ENCODE peak calls at places on chromosomes 1 and 21, in seven cellular contexts. P, Z, F, A, K, O and D are unnamed samples.

GRCh38 chr1:20792177-20792576 is 5.1 kb upstream of the HP1BP3 start:
- DNase-seq in P (no peak), Z (no peak), F (no peak), A (no peak), K (peak), O (no peak), D (no peak)

GRCh38 chr1:8880068-8880676 is 1.7 kb upstream of the ENO1 start:
- DNase-seq in P (no peak), Z (peak), F (peak), A (peak), K (peak), O (peak), D (no peak)

GRCh38 chr21:32256873-32257620 is 21.8 kb downstream of the MIS18A start:
- DNase-seq in P (no peak), Z (no peak), F (no peak), A (peak), K (peak), O (no peak), D (peak)

GRCh38 chr1:66725885-66726665 is 26.2 kb upstream of the DYNLT5 start:
- DNase-seq in P (no peak), Z (peak), F (no peak), A (no peak), K (peak), O (peak), D (peak)

GRCh38 chr1:110612060-110612745 is 6.0 kb upstream of the KCNA2 start:
- DNase-seq in P (no peak), Z (no peak), F (no peak), A (no peak), K (no peak), O (no peak), D (no peak)

GRCh38 chr21:14754682-14755081 is 208.6 kb upstream of the SAMSN1 start:
- DNase-seq in P (no peak), Z (no peak), F (no peak), A (no peak), K (no peak), O (no peak), D (no peak)

GRCh38 chr21:16633851-16634521 is 878.9 kb upstream of the CXADR start:
- DNase-seq in P (no peak), Z (no peak), F (no peak), A (no peak), K (no peak), O (no peak), D (no peak)

GRCh38 chr1:18344755-18345154 is 136.0 kb upstream of the KLHDC7A start:
- DNase-seq in P (no peak), Z (no peak), F (no peak), A (no peak), K (no peak), O (no peak), D (peak)

GRCh38 chr1:16984717-16985116 is 4.3 kb upstream of the MFAP2 start:
- DNase-seq in P (no peak), Z (no peak), F (no peak), A (peak), K (peak), O (no peak), D (no peak)

GRCh38 chr1:26772687-26773086 is 15.1 kb upstream of the PIGV start:
- DNase-seq in P (no peak), Z (no peak), F (no peak), A (no peak), K (peak), O (no peak), D (no peak)

GRCh38 chr1:162357681-162358266 is 18.9 kb downstream of the SPATA46 start:
- DNase-seq in P (no peak), Z (no peak), F (no peak), A (no peak), K (no peak), O (peak), D (peak)

GRCh38 chr1:20423169-20423795 is 62.7 kb downstream of the CAMK2N1 start:
- DNase-seq in P (no peak), Z (no peak), F (no peak), A (no peak), K (no peak), O (no peak), D (no peak)

GRCh38 chr1:179229214-179230140 is at the start of gene ABL2:
- DNase-seq in P (peak), Z (peak), F (peak), A (peak), K (no peak), O (peak), D (peak)

GRCh38 chr1:6961905-6962304 is 176.7 kb downstream of the CAMTA1 start:
- DNase-seq in P (no peak), Z (no peak), F (no peak), A (no peak), K (no peak), O (no peak), D (no peak)

GRCh38 chr1:60427194-60427593 is 353.6 kb upstream of the C1orf87 start:
- DNase-seq in P (no peak), Z (no peak), F (no peak), A (no peak), K (no peak), O (no peak), D (no peak)

GRCh38 chr1:54347955-54348699 is 58.1 kb downstream of the SSBP3 start:
- DNase-seq in P (no peak), Z (no peak), F (peak), A (no peak), K (no peak), O (no peak), D (no peak)

GRCh38 chr1:115302390-115302961 is 35.6 kb downstream of the NGF start:
- DNase-seq in P (no peak), Z (no peak), F (no peak), A (no peak), K (peak), O (no peak), D (no peak)

GRCh38 chr1:18012686-18013085 is 94.9 kb upstream of the IGSF21 start:
- DNase-seq in P (no peak), Z (no peak), F (no peak), A (no peak), K (no peak), O (no peak), D (no peak)

GRCh38 chr1:117886101-117886795 is 43.2 kb downstream of the GDAP2 start:
- DNase-seq in P (no peak), Z (no peak), F (no peak), A (no peak), K (no peak), O (no peak), D (no peak)

GRCh38 chr1:12511128-12511484 is 106.9 kb downstream of the DHRS3 start:
- DNase-seq in P (no peak), Z (no peak), F (no peak), A (no peak), K (no peak), O (no peak), D (no peak)

GRCh38 chr1:54575161-54575560 is 27.1 kb downstream of the ACOT11 start:
- DNase-seq in P (no peak), Z (no peak), F (no peak), A (no peak), K (no peak), O (no peak), D (no peak)

GRCh38 chr1:76084029-76084627 is 9.6 kb downstream of the ST6GALNAC3 start:
- DNase-seq in P (no peak), Z (no peak), F (no peak), A (no peak), K (no peak), O (no peak), D (no peak)

GRCh38 chr1:39892611-39893595 is 8.8 kb downstream of the MYCL start:
- DNase-seq in P (no peak), Z (no peak), F (no peak), A (no peak), K (peak), O (no peak), D (peak)

GRCh38 chr1:153538315-153538821 is 2.4 kb downstream of the S100A5 start:
- DNase-seq in P (no peak), Z (no peak), F (no peak), A (no peak), K (no peak), O (no peak), D (no peak)

GRCh38 chr1:47194314-47194713 is 4.5 kb upstream of the PDZK1IP1 start:
- DNase-seq in P (no peak), Z (no peak), F (no peak), A (no peak), K (no peak), O (no peak), D (no peak)

GRCh38 chr1:215631489-215631888 is 64.4 kb downstream of the KCTD3 start:
- DNase-seq in P (no peak), Z (no peak), F (peak), A (peak), K (peak), O (no peak), D (peak)

GRCh38 chr1:39212499-39212898 is 8.0 kb downstream of the MACF1 start:
- DNase-seq in P (no peak), Z (no peak), F (no peak), A (no peak), K (no peak), O (no peak), D (no peak)

GRCh38 chr1:30982937-30983336 is 74.4 kb upstream of the SDC3 start:
- DNase-seq in P (no peak), Z (no peak), F (no peak), A (no peak), K (no peak), O (peak), D (no peak)

GRCh38 chr1:47585141-47585902 is 147.5 kb downstream of the FOXD2 start:
- DNase-seq in P (no peak), Z (no peak), F (no peak), A (no peak), K (no peak), O (no peak), D (no peak)

GRCh38 chr1:235331391-235331790 is 3.0 kb downstream of the GGPS1 start:
- DNase-seq in P (no peak), Z (no peak), F (no peak), A (no peak), K (no peak), O (no peak), D (no peak)

GRCh38 chr1:60621524-60621923 is 460.8 kb upstream of the NFIA start:
- DNase-seq in P (no peak), Z (no peak), F (no peak), A (no peak), K (peak), O (no peak), D (peak)